ENCODE peak calls at places on chromosomes 5 and 9, in four cellular contexts. O is K562, G is A549, D is GM12878. K is an unnamed sample.

GRCh38 chr9:95431286-95431685 is 85.5 kb downstream of the PTCH1 start:
- DNase-seq in G (no peak), D (no peak), O (no peak), K (no peak)

GRCh38 chr5:176859916-176860315 is 39.2 kb downstream of the HK3 start:
- DNase-seq in D (no peak), G (no peak), O (no peak), K (no peak)

GRCh38 chr9:137590469-137591383 is at the start of gene ZMYND19:
- DNase-seq in G (peak), O (peak), D (peak), K (peak)

GRCh38 chr9:121350993-121351561 is 19.0 kb downstream of the STOM start:
- DNase-seq in D (no peak), O (peak), G (no peak), K (peak)

GRCh38 chr5:17440766-17441165 is 57.3 kb upstream of the TAF11L2 start:
- DNase-seq in O (no peak), D (no peak), G (no peak), K (no peak)

GRCh38 chr9:98551511-98552286 is 157.0 kb downstream of the GABBR2 start:
- DNase-seq in O (no peak), G (no peak), D (no peak), K (peak)

GRCh38 chr5:317086-317811 is 4.3 kb upstream of the AHRR start:
- DNase-seq in O (peak), G (peak), D (no peak), K (peak)

GRCh38 chr9:78189461-78189860 is 46.4 kb upstream of the CEP78 start:
- DNase-seq in D (no peak), O (no peak), G (no peak), K (no peak)

GRCh38 chr5:180557201-180557809 is 34.0 kb downstream of the SCGB3A1 start:
- DNase-seq in G (no peak), D (no peak), O (no peak), K (peak)

GRCh38 chr5:64680289-64680688 is 10.0 kb upstream of the SHISAL2B start:
- DNase-seq in D (no peak), O (no peak), G (no peak), K (no peak)

GRCh38 chr5:89582768-89583339 is 699.9 kb upstream of the MEF2C start:
- DNase-seq in D (no peak), O (no peak), G (no peak), K (no peak)

GRCh38 chr5:89580976-89581375 is 698.0 kb upstream of the MEF2C start:
- DNase-seq in O (no peak), D (no peak), G (no peak), K (no peak)

GRCh38 chr5:89583534-89583933 is 700.5 kb upstream of the MEF2C start:
- DNase-seq in O (no peak), D (no peak), G (no peak), K (no peak)

DNA sequence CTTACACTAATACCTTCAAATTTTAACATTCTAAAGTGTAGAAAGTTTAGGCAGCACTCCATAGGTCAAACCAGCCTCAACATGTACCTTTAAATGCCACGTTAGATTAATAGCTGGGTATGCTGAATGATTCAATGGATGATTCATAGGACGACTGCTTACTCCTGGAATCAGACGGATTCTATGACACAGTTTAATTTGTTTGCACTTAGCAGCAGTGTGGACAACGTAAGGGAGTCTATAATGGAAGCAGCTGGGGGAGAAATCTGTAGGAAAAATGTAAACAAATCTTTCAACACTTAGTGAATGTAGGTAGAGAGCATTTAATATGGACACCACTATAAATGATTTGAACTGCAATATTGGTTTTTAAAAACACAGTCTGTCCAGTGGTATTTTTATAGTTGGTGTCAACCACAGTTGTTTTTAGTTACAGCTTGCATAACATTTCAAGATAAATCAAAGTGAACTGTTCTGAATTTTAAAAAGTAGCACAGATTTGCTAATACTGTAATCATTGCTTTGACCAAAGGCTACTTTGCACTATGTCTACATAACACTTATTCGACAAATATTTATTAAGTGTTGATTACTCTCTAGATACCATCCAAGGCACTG is 701.5 kb upstream of the MEF2C start:
- DNase-seq in D (no peak), O (no peak), G (no peak), K (peak)
- TF ChIP-seq ELK1 in D (no peak), O (no peak), G (no peak), K (no peak)

GRCh38 chr5:179128976-179129375 is 68.8 kb downstream of the ZNF354C start:
- DNase-seq in G (no peak), O (no peak), D (no peak), K (no peak)
- TF ChIP-seq ELK1 in G (no peak), O (no peak), D (no peak), K (no peak)

DNA sequence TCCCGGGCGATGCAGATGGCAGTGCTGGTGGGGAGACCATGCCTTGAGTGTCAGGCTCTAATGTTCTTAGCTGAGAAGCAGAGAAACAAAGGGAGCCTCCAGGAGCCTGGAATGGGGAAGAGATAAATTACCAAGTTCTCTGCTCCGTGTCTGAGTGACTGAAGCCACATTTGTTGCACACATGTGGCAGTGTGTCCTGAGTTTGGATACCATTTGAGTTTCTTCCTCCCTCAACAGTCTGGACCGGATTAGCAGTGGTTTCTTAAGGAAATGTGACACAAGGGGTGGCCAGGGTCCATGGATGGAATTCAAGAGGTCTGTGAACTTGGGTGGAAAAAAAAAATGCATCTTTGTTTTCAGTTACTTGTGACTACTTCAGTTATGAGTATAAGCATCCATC is 50.7 kb upstream of the GARNL3 start:
- DNase-seq in G (no peak), D (no peak), O (no peak), K (no peak)
- TF ChIP-seq ELK1 in G (no peak), D (no peak), O (no peak), K (no peak)

DNA sequence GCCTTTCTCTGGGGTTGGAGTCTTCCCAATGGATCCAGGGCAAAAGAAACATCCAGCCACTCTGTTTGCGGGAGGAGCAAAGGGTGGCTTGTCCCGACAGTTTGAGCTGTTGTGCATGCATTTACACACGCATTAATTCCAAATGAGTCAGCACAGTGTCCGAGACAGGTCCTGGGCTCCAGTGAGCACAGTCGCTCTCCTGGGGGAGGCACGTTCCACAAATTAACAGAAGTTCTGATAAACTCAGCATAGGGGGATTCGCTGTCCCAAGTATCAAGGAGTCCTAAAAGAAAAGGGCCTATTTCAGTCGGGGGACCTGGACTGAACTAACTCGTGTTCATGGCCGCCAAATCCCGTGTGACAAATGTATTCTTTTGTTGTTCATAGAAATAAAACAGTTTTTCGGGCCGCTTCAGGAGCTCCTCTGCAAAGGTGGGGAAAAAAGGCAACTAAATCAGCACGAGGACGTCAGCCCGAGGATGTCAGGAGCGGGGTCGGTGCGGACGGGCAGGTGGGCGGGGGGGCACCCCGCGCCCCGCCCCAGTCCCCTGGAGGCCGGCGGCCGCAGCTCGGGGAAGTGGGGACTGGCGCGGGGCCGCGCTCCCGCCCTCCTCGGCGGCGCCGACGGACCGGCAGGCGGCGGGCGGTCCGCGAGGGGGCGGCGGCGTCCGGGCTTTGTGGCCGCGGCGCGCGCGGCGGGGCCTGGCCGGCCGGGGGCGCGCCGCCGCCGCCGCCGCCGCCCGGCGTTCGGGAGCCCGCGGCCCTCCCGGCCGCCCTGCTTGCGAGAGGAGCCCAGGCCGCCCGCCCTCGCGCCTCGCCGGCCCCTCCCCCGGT is at the start of gene MSANTD3:
- DNase-seq in O (peak), G (peak), D (no peak), K (peak)
- TF ChIP-seq ELK1 in O (no peak), G (no peak), D (no peak), K (no peak)

DNA sequence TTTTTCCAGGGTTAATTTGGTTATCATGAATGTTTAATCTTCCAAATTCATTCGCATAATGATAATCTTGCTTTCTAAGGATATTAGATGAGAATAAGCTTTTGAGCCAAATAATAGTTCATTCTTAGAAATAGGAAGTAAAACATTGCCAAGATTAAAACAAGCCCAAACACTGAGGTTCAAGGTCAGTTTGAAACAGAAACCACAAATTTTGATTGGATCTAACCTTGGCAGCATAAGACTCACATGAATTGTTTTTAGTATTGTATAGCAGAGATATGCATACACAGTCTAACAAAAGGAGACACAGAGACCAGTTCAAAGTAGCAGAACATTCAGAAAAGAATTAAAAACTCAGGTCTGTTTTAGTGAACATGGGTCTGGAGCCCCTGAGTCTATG is 43.4 kb upstream of the VCAN start:
- DNase-seq in D (no peak), G (no peak), O (no peak), K (peak)
- TF ChIP-seq ELK1 in D (no peak), G (no peak), O (no peak), K (no peak)

DNA sequence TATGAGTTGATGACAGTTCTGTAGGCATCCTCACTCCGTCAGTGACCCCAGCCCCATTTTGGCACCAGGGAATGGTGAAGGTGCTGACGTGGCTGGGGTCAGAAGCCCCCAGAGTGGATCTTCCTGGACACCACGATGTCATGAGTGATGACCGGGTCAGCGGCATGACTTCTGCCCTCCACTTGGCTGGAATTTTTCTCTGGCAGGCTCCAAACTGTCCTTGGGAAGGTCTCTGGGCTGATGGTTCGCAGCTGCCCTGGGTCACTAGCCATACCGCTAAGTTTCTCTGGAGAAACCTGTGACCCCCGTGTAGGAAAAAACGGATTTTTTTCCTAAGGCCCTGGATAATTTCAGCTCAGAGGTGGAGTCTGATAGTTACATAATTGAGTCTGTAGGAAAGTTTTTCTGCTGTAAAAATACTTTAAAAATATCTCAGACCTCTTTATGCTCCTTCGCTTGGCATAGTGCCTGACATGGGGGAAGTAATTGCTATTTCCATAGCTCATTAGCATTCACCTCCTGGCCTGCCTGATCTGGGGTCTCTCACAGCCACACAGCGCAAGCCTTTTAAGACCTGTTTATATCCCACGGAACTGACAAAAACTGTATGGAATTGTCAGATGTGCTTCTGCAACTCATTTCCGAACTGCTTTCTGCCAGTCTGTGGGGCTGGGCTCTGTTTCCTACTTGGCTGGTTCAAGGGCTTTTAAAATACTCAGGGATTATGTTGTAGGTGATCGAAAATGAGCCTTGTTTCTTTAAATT is 69.2 kb downstream of the ANGPTL2 start:
- DNase-seq in O (no peak), D (no peak), G (no peak), K (no peak)
- TF ChIP-seq ELK1 in O (no peak), D (no peak), G (no peak), K (no peak)

GRCh38 chr5:39762761-39763160 is 338.0 kb upstream of the DAB2 start:
- DNase-seq in O (no peak), D (no peak), G (no peak), K (no peak)

GRCh38 chr5:39759696-39760095 is 334.9 kb upstream of the DAB2 start:
- DNase-seq in O (no peak), D (no peak), G (no peak), K (no peak)

GRCh38 chr5:39761199-39761580 is 336.4 kb upstream of the DAB2 start:
- DNase-seq in O (no peak), G (no peak), D (no peak), K (no peak)

GRCh38 chr5:39758426-39758825 is 333.6 kb upstream of the DAB2 start:
- DNase-seq in O (no peak), D (no peak), G (no peak), K (no peak)

DNA sequence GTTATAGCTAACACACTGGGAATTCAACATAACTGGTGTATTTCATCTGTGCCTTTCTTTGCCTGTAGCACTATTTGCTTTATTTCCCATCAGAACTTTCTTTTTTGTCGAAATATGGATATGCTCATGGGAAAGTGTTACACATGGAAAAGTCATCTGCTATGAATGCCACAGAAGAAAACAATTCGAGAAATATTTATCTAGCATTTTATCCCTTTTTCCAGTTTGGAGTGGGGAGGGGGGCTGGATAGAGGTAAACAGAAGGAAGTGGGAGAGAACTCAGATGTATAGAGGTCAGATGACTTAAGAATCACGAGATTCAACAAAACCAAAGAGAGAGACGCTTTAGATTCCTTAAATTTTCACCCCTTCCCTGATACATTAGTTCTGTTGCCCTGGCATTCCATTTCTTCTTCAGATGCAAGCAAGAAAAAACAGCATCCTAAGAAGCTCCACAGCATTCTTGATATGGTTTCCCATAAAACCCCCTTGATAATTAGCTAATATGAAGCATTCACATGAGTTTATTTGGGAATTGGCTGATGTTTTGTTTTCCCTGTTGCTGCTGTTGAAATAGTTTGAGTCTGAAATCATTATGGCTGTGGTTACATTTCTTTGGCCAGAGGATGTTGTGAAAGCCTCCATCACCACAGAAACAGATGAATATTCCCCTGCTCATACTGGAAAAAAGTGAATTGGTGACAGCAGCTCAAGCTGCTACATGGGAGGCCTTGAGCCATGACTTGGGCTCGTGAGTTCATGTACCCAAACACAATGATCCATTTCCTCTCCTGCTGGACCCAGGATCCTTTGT is 335.8 kb upstream of the DAB2 start:
- DNase-seq in O (no peak), D (no peak), G (no peak), K (peak)
- TF ChIP-seq ELK1 in O (no peak), D (no peak), G (no peak), K (no peak)

GRCh38 chr9:135074354-135075233 is 12.9 kb upstream of the OLFM1 start:
- DNase-seq in D (no peak), G (peak), O (no peak), K (no peak)
- TF ChIP-seq ELK1 in D (no peak), G (no peak), O (no peak), K (no peak)

DNA sequence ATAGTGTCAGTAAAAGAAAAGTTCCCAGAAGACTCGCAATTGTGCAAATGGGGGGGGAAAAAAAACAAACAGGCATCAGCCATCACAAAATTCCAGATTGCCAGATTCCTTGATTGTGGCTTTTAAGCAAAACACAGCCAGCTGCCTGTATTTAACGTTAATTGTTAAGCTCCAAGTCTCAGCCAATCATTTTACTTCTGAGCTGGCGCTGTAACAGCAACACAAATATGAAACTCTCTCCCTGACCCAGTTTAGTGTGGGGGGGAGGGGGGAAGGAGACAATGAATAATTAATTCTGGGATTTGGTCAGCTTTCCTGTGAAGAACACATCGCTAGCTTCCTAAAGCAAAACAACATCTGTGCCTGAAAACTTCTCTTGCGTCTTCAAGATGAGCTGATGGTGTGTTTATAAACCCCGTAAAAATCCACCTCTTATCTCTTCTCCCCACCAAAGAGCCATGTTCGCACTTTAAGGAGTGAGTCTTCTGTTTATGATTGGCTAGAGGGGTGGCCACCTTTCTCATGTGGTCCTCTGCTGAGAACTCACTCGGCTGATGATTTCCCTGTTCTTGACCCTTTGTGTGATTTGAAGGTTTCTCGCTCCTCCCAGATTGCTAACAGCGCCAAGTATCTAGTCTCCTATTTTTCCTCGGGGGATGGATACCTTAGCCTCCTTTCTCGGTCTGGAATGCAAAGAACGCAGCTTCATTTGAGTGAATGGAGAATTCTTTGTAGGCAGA is 160.2 kb upstream of the DAPK1 start:
- DNase-seq in G (peak), O (peak), D (no peak), K (no peak)
- TF ChIP-seq ELK1 in G (no peak), O (no peak), D (no peak), K (no peak)

GRCh38 chr5:32168460-32169033 is 5.6 kb downstream of the GOLPH3 start:
- DNase-seq in O (no peak), G (no peak), D (no peak), K (no peak)
- TF ChIP-seq ELK1 in O (no peak), G (no peak), D (no peak), K (no peak)

K was measured in IMR-90.